ENCODE peak calls at places on chromosomes 16 and 17, in ten cellular contexts. D, T, X, M, N, W, U, S, L and H are unnamed samples.

GRCh38 chr17:81537343-81537855 is 9.2 kb downstream of the FSCN2 start:
- DNase-seq in D (no peak), U (no peak), W (no peak), M (no peak), N (no peak), L (no peak), X (peak; percentile 68), S (no peak), T (no peak), H (peak; percentile 52)

GRCh38 chr17:63545302-63545928 is 4.9 kb upstream of the DCAF7 start:
- DNase-seq in D (no peak), W (no peak), T (no peak), U (no peak), L (no peak), X (no peak), N (no peak), S (no peak), M (no peak), H (no peak)

GRCh38 chr16:85656351-85657266 is 32.1 kb downstream of the GINS2 start:
- DNase-seq in D (no peak), L (no peak), N (no peak), X (no peak), U (no peak), W (no peak), M (no peak), T (no peak), S (no peak), H (no peak)

GRCh38 chr17:36849871-36850348 is 87.4 kb upstream of the LHX1 start:
- DNase-seq in N (no peak), M (no peak), D (no peak), U (peak; percentile 84), L (no peak), X (no peak), T (no peak), W (no peak), S (no peak), H (no peak)

GRCh38 chr16:84115919-84116719 is 623 bp downstream of the MBTPS1 start:
- DNase-seq in L (no peak), N (no peak), T (peak; percentile 84), D (no peak), M (no peak), X (peak; percentile 65), W (peak; percentile 72), S (no peak), U (peak; percentile 49), H (no peak)

GRCh38 chr17:17067277-17067676 is 25.0 kb downstream of the MPRIP start:
- DNase-seq in T (no peak), M (no peak), W (no peak), N (no peak), X (no peak), S (no peak), L (peak; percentile 58), U (peak; percentile 34), D (no peak), H (no peak)

GRCh38 chr17:46053911-46054534 is 55.0 kb downstream of the STH start:
- DNase-seq in D (no peak), M (no peak), T (no peak), S (no peak), N (no peak), U (no peak), L (no peak), W (no peak), X (no peak), H (no peak)

GRCh38 chr16:87490091-87490798 is 2.6 kb downstream of the ZCCHC14 start:
- DNase-seq in M (no peak), U (peak; percentile 19), X (peak; percentile 65), T (no peak), W (peak; percentile 32), N (no peak), L (no peak), D (no peak), S (no peak), H (no peak)

GRCh38 chr16:9091867-9092281 is 430 bp downstream of the HAPSTR1 start:
- DNase-seq in W (peak; percentile 51), D (no peak), S (no peak), T (peak; percentile 80), N (no peak), M (no peak), U (peak; percentile 33), X (no peak), L (no peak), H (peak; percentile 18)